ENCODE peak calls at places on chromosomes 6 and 20, in nine cellular contexts. S is GM12878, X is sigmoid colon, G is suprapubic skin, A is HepG2, W is A549, C is SK-N-SH, J is ovary, R is tibial nerve. Q is an unnamed sample.

GRCh38 chr6:7008451-7008988 is 99.2 kb upstream of the RREB1 start:
- DNase-seq in A (no peak), S (no peak), J (no peak), C (no peak), X (no peak), G (no peak), R (no peak), W (no peak), Q (no peak)

GRCh38 chr20:2750343-2751251 is 49.8 kb downstream of the CPXM1 start:
- DNase-seq in A (peak), X (peak), W (peak), R (no peak), S (no peak), C (no peak), G (peak), J (peak), Q (peak)

GRCh38 chr6:4349323-4349722 is 213.9 kb upstream of the ECI2 start:
- DNase-seq in W (no peak), S (no peak), A (no peak), X (no peak), R (no peak), J (no peak), G (no peak), C (no peak), Q (no peak)

GRCh38 chr6:35673755-35674154 is 15.0 kb downstream of the FKBP5 start:
- DNase-seq in S (no peak), R (no peak), W (no peak), A (no peak), X (no peak), J (no peak), G (no peak), C (no peak), Q (no peak)

GRCh38 chr6:150844371-150844770 is 21.1 kb upstream of the MTHFD1L start:
- DNase-seq in A (no peak), X (no peak), W (no peak), J (no peak), C (no peak), S (no peak), G (no peak), R (no peak), Q (no peak)

GRCh38 chr6:55974688-55975087 is 99.3 kb upstream of the BMP5 start:
- DNase-seq in W (no peak), R (no peak), C (peak), A (no peak), S (no peak), J (no peak), G (no peak), X (no peak), Q (no peak)

GRCh38 chr6:111992851-111993250 is 61.1 kb upstream of the CCN6 start:
- DNase-seq in S (no peak), X (no peak), C (no peak), G (no peak), W (no peak), J (no peak), A (no peak), R (no peak), Q (no peak)

GRCh38 chr6:54130179-54130578 is 18.9 kb downstream of the MLIP start:
- DNase-seq in S (no peak), W (no peak), C (no peak), G (no peak), J (no peak), R (no peak), A (no peak), X (no peak), Q (no peak)

GRCh38 chr6:96015791-96016776 is at the start of gene FUT9:
- DNase-seq in W (no peak), S (no peak), X (peak), R (no peak), J (no peak), A (no peak), G (peak), C (peak), Q (no peak)

GRCh38 chr20:19875746-19876145 is 117.7 kb downstream of the RIN2 start:
- DNase-seq in R (no peak), S (no peak), W (no peak), C (no peak), G (no peak), A (no peak), J (no peak), X (no peak), Q (no peak)

GRCh38 chr20:59165389-59165785 is 1.8 kb downstream of the ZNF831 start:
- DNase-seq in C (no peak), W (no peak), J (no peak), R (no peak), G (no peak), X (no peak), A (no peak), S (no peak), Q (peak)

GRCh38 chr6:101534821-101535220 is 141.3 kb downstream of the GRIK2 start:
- DNase-seq in W (no peak), J (no peak), A (no peak), R (no peak), X (no peak), S (no peak), G (no peak), C (no peak), Q (no peak)

GRCh38 chr6:37369321-37370196 is 15.8 kb downstream of the RNF8 start:
- DNase-seq in X (no peak), J (no peak), W (no peak), S (no peak), A (peak), C (no peak), G (no peak), R (no peak), Q (no peak)

GRCh38 chr6:117674991-117675657 is at the start of gene NUS1:
- DNase-seq in S (peak), J (peak), C (peak), R (peak), X (peak), A (peak), W (peak), G (peak), Q (peak)

GRCh38 chr6:86581833-86582232 is 355.5 kb upstream of the HTR1E start:
- DNase-seq in A (no peak), R (no peak), S (no peak), J (no peak), G (no peak), X (no peak), W (no peak), C (no peak), Q (no peak)

GRCh38 chr20:16580127-16580526 is 6.9 kb upstream of the KIF16B start:
- DNase-seq in J (no peak), A (no peak), G (no peak), R (no peak), X (no peak), S (no peak), C (peak), W (no peak), Q (no peak)

GRCh38 chr6:99588618-99589289 is 17.9 kb upstream of the PRDM13 start:
- DNase-seq in G (no peak), S (no peak), J (peak), C (peak), X (peak), W (peak), R (no peak), A (peak), Q (peak)

GRCh38 chr6:129748212-129748900 is 38.4 kb upstream of the ARHGAP18 start:
- DNase-seq in G (no peak), W (no peak), J (peak), C (no peak), S (peak), A (peak), R (no peak), X (no peak), Q (peak)

GRCh38 chr6:36757206-36757605 is 59.6 kb downstream of the RAB44 start:
- DNase-seq in S (peak), A (no peak), J (no peak), C (no peak), R (no peak), W (no peak), G (no peak), X (no peak), Q (peak)

GRCh38 chr6:123777554-123777953 is 26.1 kb upstream of the NKAIN2 start:
- DNase-seq in G (no peak), X (no peak), J (no peak), A (no peak), C (no peak), R (no peak), S (no peak), W (no peak), Q (no peak)

GRCh38 chr20:24916412-24916811 is 32.7 kb upstream of the CST7 start:
- DNase-seq in A (no peak), C (no peak), J (no peak), W (no peak), X (no peak), G (peak), S (no peak), R (no peak), Q (no peak)

GRCh38 chr6:15420959-15421438 is 175.1 kb downstream of the JARID2 start:
- DNase-seq in R (no peak), S (no peak), J (no peak), W (no peak), A (no peak), C (no peak), X (no peak), G (no peak), Q (no peak)

GRCh38 chr20:36573798-36574277 is 441 bp downstream of the TGIF2 start:
- DNase-seq in J (peak), C (peak), R (no peak), W (no peak), G (peak), S (no peak), X (peak), A (peak), Q (peak)

GRCh38 chr6:24009319-24009718 is 116.7 kb upstream of the NRSN1 start:
- DNase-seq in A (no peak), J (no peak), S (no peak), X (no peak), G (no peak), W (no peak), R (no peak), C (peak), Q (no peak)

GRCh38 chr20:34848597-34848996 is 23.1 kb upstream of the NCOA6 start:
- DNase-seq in G (no peak), C (no peak), A (no peak), J (no peak), S (no peak), R (no peak), W (no peak), X (no peak), Q (no peak)
- TF ChIP-seq EP300 in G (no peak), C (no peak), A (no peak), J (no peak), S (no peak), R (no peak), W (no peak), X (no peak), Q (no peak)

GRCh38 chr20:35539756-35540212 is 2.1 kb upstream of the ERGIC3 start:
- DNase-seq in G (no peak), S (peak), X (no peak), A (peak), C (no peak), J (no peak), W (no peak), R (no peak), Q (peak)
- TF ChIP-seq EP300 in G (no peak), S (no peak), X (no peak), A (no peak), C (no peak), J (no peak), W (no peak), R (no peak), Q (no peak)

GRCh38 chr20:49275634-49276033 is 2.2 kb downstream of the ZNFX1 start:
- DNase-seq in W (no peak), X (no peak), A (no peak), G (no peak), R (no peak), C (no peak), J (no peak), S (no peak), Q (no peak)
- TF ChIP-seq EP300 in W (no peak), X (no peak), A (no peak), G (no peak), R (no peak), C (no peak), J (no peak), S (no peak), Q (no peak)

GRCh38 chr6:116444092-116444491 is 17.1 kb upstream of the CALHM6 start:
- DNase-seq in W (peak), A (peak), C (peak), J (no peak), X (no peak), G (no peak), S (no peak), R (no peak), Q (no peak)
- TF ChIP-seq EP300 in W (no peak), A (no peak), C (no peak), J (no peak), X (no peak), G (no peak), S (no peak), R (no peak), Q (no peak)

DNA sequence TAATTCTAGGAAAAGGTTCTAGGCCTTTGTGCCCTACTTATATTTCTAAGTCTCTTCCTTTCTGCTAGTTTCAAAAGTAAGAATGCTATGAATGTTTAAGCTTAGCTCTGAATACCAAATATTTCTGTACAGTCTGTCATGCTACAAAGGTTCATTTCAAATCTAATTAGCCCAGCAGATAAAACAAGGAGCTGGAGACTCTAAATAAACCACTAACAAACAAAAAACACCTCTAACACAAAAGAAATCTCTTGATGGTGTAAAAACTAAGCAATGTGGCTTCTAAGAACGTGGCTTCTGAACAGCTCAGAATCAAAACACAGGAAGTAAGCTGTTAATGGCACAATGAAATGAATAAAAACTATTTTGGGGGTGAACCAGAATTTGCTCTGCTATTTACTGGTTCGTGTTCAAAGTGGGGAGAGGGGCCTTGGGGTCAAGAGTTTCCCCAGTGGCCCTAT is 198.3 kb downstream of the BCAS1 start:
- DNase-seq in A (no peak), R (no peak), C (no peak), G (no peak), S (no peak), J (no peak), W (no peak), X (no peak), Q (no peak)
- TF ChIP-seq EP300 in A (no peak), R (no peak), C (no peak), G (no peak), S (no peak), J (no peak), W (no peak), X (no peak), Q (no peak)

Q was measured in transverse colon.